ENCODE peak calls at places on chromosome 10, in eight cellular contexts. S is HS-5; A is CD8-positive, alpha-beta memory T cell; Q is upper lobe of right lung; M is HFF-Myc; W is AG09319; I is GM20000; J is anterior cingulate cortex. V is an unnamed sample.

GRCh38 chr10:35643151-35643975 is 1.3 kb upstream of the FZD8 start:
- DNase-seq in S (no peak), A (no peak), Q (peak; percentile 88), M (no peak), W (no peak), I (peak; percentile 34), J (peak; percentile 81), V (no peak)

GRCh38 chr10:15167411-15168295 is 840 bp downstream of the NMT2 start:
- DNase-seq in S (no peak), A (peak; percentile 30), Q (peak; percentile 79), M (no peak), W (no peak), I (peak; percentile 58), J (peak; percentile 57), V (no peak)

GRCh38 chr10:63798599-63799498 is 277.6 kb downstream of the REEP3 start:
- DNase-seq in S (peak; percentile 38), A (no peak), Q (no peak), M (peak; percentile 27), W (peak; percentile 16), I (no peak), J (no peak), V (peak; percentile 43)

GRCh38 chr10:132836248-132836831 is 50.4 kb upstream of the NKX6-2 start:
- DNase-seq in S (no peak), A (no peak), Q (no peak), M (no peak), W (no peak), I (no peak), J (peak; percentile 13), V (no peak)

GRCh38 chr10:29689001-29689400 is 54.2 kb upstream of the SVIL start:
- DNase-seq in S (no peak), A (no peak), Q (no peak), M (no peak), W (no peak), I (no peak), J (no peak), V (no peak)

GRCh38 chr10:21972584-21972983 is 30.9 kb downstream of the DNAJC1 start:
- DNase-seq in S (no peak), A (no peak), Q (no peak), M (no peak), W (no peak), I (peak; percentile 12), J (no peak), V (no peak)

GRCh38 chr10:78690354-78691111 is 378.2 kb upstream of the ZMIZ1 start:
- DNase-seq in S (no peak), A (no peak), Q (no peak), M (no peak), W (no peak), I (no peak), J (no peak), V (no peak)

GRCh38 chr10:32328499-32328898 is 18.5 kb downstream of the EPC1 start:
- DNase-seq in S (no peak), A (peak; percentile 30), Q (no peak), M (no peak), W (no peak), I (no peak), J (no peak), V (no peak)

GRCh38 chr10:114312585-114312984 is 73.5 kb downstream of the VWA2 start:
- DNase-seq in S (no peak), A (no peak), Q (no peak), M (no peak), W (no peak), I (no peak), J (no peak), V (no peak)

GRCh38 chr10:103660364-103661197 is 167.1 kb downstream of the NEURL1 start:
- DNase-seq in S (no peak), A (no peak), Q (peak; percentile 72), M (no peak), W (no peak), I (peak; percentile 68), J (peak; percentile 39), V (no peak)

GRCh38 chr10:131220601-131221171 is 90.8 kb downstream of the TCERG1L start:
- DNase-seq in S (no peak), A (no peak), Q (no peak), M (no peak), W (no peak), I (no peak), J (no peak), V (no peak)

GRCh38 chr10:112953760-112954159 is 3.7 kb downstream of the TCF7L2 start:
- DNase-seq in S (no peak), A (no peak), Q (no peak), M (no peak), W (no peak), I (no peak), J (no peak), V (no peak)

GRCh38 chr10:71357792-71358265 is 38.8 kb downstream of the SLC29A3 start:
- DNase-seq in S (no peak), A (no peak), Q (no peak), M (no peak), W (no peak), I (no peak), J (no peak), V (no peak)

GRCh38 chr10:6300106-6300783 is 97.5 kb downstream of the PFKFB3 start:
- DNase-seq in S (no peak), A (no peak), Q (no peak), M (peak; percentile 71), W (no peak), I (peak; percentile 59), J (no peak), V (peak; percentile 54)

GRCh38 chr10:3623746-3624145 is 161.3 kb downstream of the KLF6 start:
- DNase-seq in S (peak; percentile 45), A (no peak), Q (no peak), M (no peak), W (peak; percentile 10), I (peak; percentile 12), J (no peak), V (peak; percentile 28)

GRCh38 chr10:84310470-84310869 is 17.9 kb upstream of the CCSER2 start:
- DNase-seq in S (no peak), A (no peak), Q (no peak), M (no peak), W (no peak), I (no peak), J (no peak), V (no peak)

GRCh38 chr10:21172774-21173432 is 275.8 kb upstream of the NEBL start:
- DNase-seq in S (no peak), A (no peak), Q (peak; percentile 71), M (no peak), W (no peak), I (peak; percentile 36), J (peak; percentile 45), V (no peak)

GRCh38 chr10:28996947-28997551 is 291.8 kb upstream of the LYZL1 start:
- DNase-seq in S (no peak), A (no peak), Q (no peak), M (no peak), W (no peak), I (no peak), J (no peak), V (no peak)

GRCh38 chr10:36349445-36350063 is 707.5 kb upstream of the FZD8 start:
- DNase-seq in S (no peak), A (no peak), Q (no peak), M (peak; percentile 12), W (no peak), I (no peak), J (no peak), V (peak; percentile 39)

GRCh38 chr10:1643161-1643910 is 94.0 kb downstream of the ADARB2 start:
- DNase-seq in S (no peak), A (no peak), Q (no peak), M (no peak), W (no peak), I (peak; percentile 60), J (no peak), V (no peak)

GRCh38 chr10:72248477-72249151 is 25.1 kb upstream of the DDIT4 start:
- DNase-seq in S (no peak), A (peak; percentile 52), Q (peak; percentile 87), M (no peak), W (no peak), I (peak; percentile 77), J (peak; percentile 33), V (no peak)

GRCh38 chr10:11874568-11875182 is 51.5 kb downstream of the PROSER2 start:
- DNase-seq in S (no peak), A (peak; percentile 21), Q (peak; percentile 80), M (no peak), W (no peak), I (peak; percentile 82), J (peak; percentile 31), V (no peak)

GRCh38 chr10:71263376-71263775 is 51.0 kb downstream of the UNC5B start:
- DNase-seq in S (no peak), A (no peak), Q (no peak), M (no peak), W (no peak), I (no peak), J (no peak), V (no peak)

GRCh38 chr10:22271786-22272185 is 44.4 kb upstream of the COMMD3 start:
- DNase-seq in S (no peak), A (no peak), Q (no peak), M (no peak), W (no peak), I (no peak), J (no peak), V (no peak)

GRCh38 chr10:58956926-58957325 is 219.5 kb upstream of the PHYHIPL start:
- DNase-seq in S (peak; percentile 68), A (no peak), Q (no peak), M (peak; percentile 0), W (no peak), I (no peak), J (no peak), V (no peak)

GRCh38 chr10:132192076-132192975 is 5.6 kb downstream of the DPYSL4 start:
- DNase-seq in S (no peak), A (no peak), Q (no peak), M (no peak), W (no peak), I (no peak), J (no peak), V (no peak)

GRCh38 chr10:11345224-11346054 is 266.0 kb downstream of the USP6NL start:
- DNase-seq in S (no peak), A (no peak), Q (peak; percentile 68), M (no peak), W (no peak), I (no peak), J (no peak), V (no peak)

GRCh38 chr10:36721851-36722250 is 403.5 kb upstream of the ANKRD30A start:
- DNase-seq in S (no peak), A (no peak), Q (no peak), M (no peak), W (no peak), I (no peak), J (no peak), V (no peak)

GRCh38 chr10:71214641-71215160 is 2.3 kb downstream of the UNC5B start:
- DNase-seq in S (no peak), A (no peak), Q (peak; percentile 34), M (no peak), W (no peak), I (peak; percentile 23), J (no peak), V (no peak)

GRCh38 chr10:30980951-30981616 is 50.6 kb downstream of the ZNF438 start:
- DNase-seq in S (no peak), A (no peak), Q (no peak), M (peak; percentile 53), W (no peak), I (no peak), J (peak; percentile 7), V (no peak)

GRCh38 chr10:123804716-123805115 is 86.9 kb downstream of the CPXM2 start:
- DNase-seq in S (no peak), A (no peak), Q (no peak), M (no peak), W (peak; percentile 82), I (no peak), J (no peak), V (peak; percentile 37)

GRCh38 chr10:132107947-132108877 is 42.5 kb downstream of the JAKMIP3 start:
- DNase-seq in S (no peak), A (no peak), Q (no peak), M (no peak), W (no peak), I (no peak), J (no peak), V (no peak)

GRCh38 chr10:93821051-93821772 is 63.5 kb downstream of the LGI1 start:
- DNase-seq in S (no peak), A (no peak), Q (no peak), M (no peak), W (no peak), I (no peak), J (no peak), V (no peak)